ENCODE peak calls at places on chromosomes 12 and 14, in eight cellular contexts. Z, M, E, N, K, S, H and C are unnamed samples.

GRCh38 chr12:14910090-14910915 is 24.6 kb upstream of the MGP start:
- DNase-seq in Z (no peak), M (no peak), E (no peak), N (no peak), K (peak; percentile 76), S (no peak), H (no peak), C (no peak)

GRCh38 chr14:95490127-95490526 is 26.3 kb downstream of the SYNE3 start:
- DNase-seq in Z (no peak), M (no peak), E (no peak), N (no peak), K (no peak), S (no peak), H (no peak), C (peak; percentile 88)

GRCh38 chr14:69105326-69105725 is 47.6 kb downstream of the DCAF5 start:
- DNase-seq in Z (no peak), M (no peak), E (no peak), N (no peak), K (peak; percentile 82), S (no peak), H (no peak), C (no peak)

GRCh38 chr12:105922670-105923102 is 216.1 kb downstream of the NUAK1 start:
- DNase-seq in Z (no peak), M (no peak), E (no peak), N (no peak), K (peak; percentile 87), S (no peak), H (peak; percentile 38), C (no peak)

GRCh38 chr12:52541709-52542108 is 11.2 kb downstream of the KRT71 start:
- DNase-seq in Z (no peak), M (no peak), E (no peak), N (no peak), K (no peak), S (no peak), H (no peak), C (no peak)

GRCh38 chr12:51937941-51938340 is 13.6 kb upstream of the ACVR1B start:
- DNase-seq in Z (no peak), M (no peak), E (no peak), N (no peak), K (no peak), S (no peak), H (no peak), C (no peak)

GRCh38 chr12:39752482-39753147 is 133.0 kb upstream of the ABCD2 start:
- DNase-seq in Z (no peak), M (no peak), E (no peak), N (no peak), K (no peak), S (no peak), H (no peak), C (no peak)

GRCh38 chr12:15253990-15254389 is 32.8 kb upstream of the RERG start:
- DNase-seq in Z (no peak), M (no peak), E (no peak), N (no peak), K (no peak), S (no peak), H (no peak), C (no peak)

GRCh38 chr14:76826122-76826521 is at the start of gene LRRC74A:
- DNase-seq in Z (no peak), M (no peak), E (no peak), N (no peak), K (no peak), S (no peak), H (no peak), C (no peak)

GRCh38 chr12:11171953-11172675 is 1.1 kb downstream of the SMIM10L1 start:
- DNase-seq in Z (peak; percentile 44), M (no peak), E (peak; percentile 29), N (no peak), K (peak; percentile 23), S (no peak), H (peak; percentile 6), C (no peak)

GRCh38 chr12:120610560-120610959 is 29.4 kb upstream of the POP5 start:
- DNase-seq in Z (no peak), M (no peak), E (no peak), N (no peak), K (no peak), S (no peak), H (no peak), C (no peak)

GRCh38 chr12:93174048-93174447 is 203.7 kb upstream of the NUDT4 start:
- DNase-seq in Z (no peak), M (no peak), E (no peak), N (no peak), K (peak; percentile 98), S (no peak), H (peak; percentile 65), C (no peak)

GRCh38 chr12:64666054-64666914 is 56.0 kb downstream of the RASSF3 start:
- DNase-seq in Z (no peak), M (no peak), E (peak; percentile 71), N (no peak), K (no peak), S (no peak), H (no peak), C (no peak)

GRCh38 chr12:143964-144649 is 69.8 kb downstream of the SLC6A12 start:
- DNase-seq in Z (no peak), M (no peak), E (no peak), N (no peak), K (peak; percentile 2), S (no peak), H (no peak), C (no peak)

GRCh38 chr12:96164951-96165858 is 29.0 kb upstream of the ELK3 start:
- DNase-seq in Z (no peak), M (no peak), E (no peak), N (no peak), K (no peak), S (peak; percentile 47), H (no peak), C (no peak)

GRCh38 chr14:63893701-63894458 is 41.1 kb downstream of the SYNE2 start:
- DNase-seq in Z (no peak), M (no peak), E (no peak), N (no peak), K (peak; percentile 93), S (peak; percentile 72), H (peak; percentile 56), C (no peak)